ENCODE peak calls at places on chromosomes 3 and 15, in five cellular contexts. One of them, this sample, is unnamed.

GRCh38 chr3:5348229-5348628 is 160.7 kb downstream of the EDEM1 start:
- DNase-seq in stimulated activated CD8-positive, alpha-beta memory T cell treated with anti-CD3 and anti-CD28 coated beads, Interleukin-15, amount 100 ng/mL, for 24 hours: no peak
- DNase-seq in neural crest cell: no peak
- DNase-seq in hypothalamus: no peak
- DNase-seq in NCI-H2171 treated with DMSO at 0.1 percent for 48 hours: no peak
- DNase-seq in this sample: no peak

GRCh38 chr3:76661527-76662250 is 378.2 kb upstream of the ROBO2 start:
- DNase-seq in stimulated activated CD8-positive, alpha-beta memory T cell treated with anti-CD3 and anti-CD28 coated beads, Interleukin-15, amount 100 ng/mL, for 24 hours: no peak
- DNase-seq in neural crest cell: no peak
- DNase-seq in hypothalamus: no peak
- DNase-seq in NCI-H2171 treated with DMSO at 0.1 percent for 48 hours: no peak
- DNase-seq in this sample: no peak

GRCh38 chr3:67109651-67110204 is 111.6 kb downstream of the KBTBD8 start:
- DNase-seq in stimulated activated CD8-positive, alpha-beta memory T cell treated with anti-CD3 and anti-CD28 coated beads, Interleukin-15, amount 100 ng/mL, for 24 hours: no peak
- DNase-seq in neural crest cell: no peak
- DNase-seq in hypothalamus: no peak
- DNase-seq in NCI-H2171 treated with DMSO at 0.1 percent for 48 hours: peak; percentile 18
- DNase-seq in this sample: no peak

GRCh38 chr3:69739204-69740102 is at the start of gene MITF:
- DNase-seq in stimulated activated CD8-positive, alpha-beta memory T cell treated with anti-CD3 and anti-CD28 coated beads, Interleukin-15, amount 100 ng/mL, for 24 hours: no peak
- DNase-seq in neural crest cell: peak; percentile 81
- DNase-seq in hypothalamus: peak; percentile 89
- DNase-seq in NCI-H2171 treated with DMSO at 0.1 percent for 48 hours: peak; percentile 78
- DNase-seq in this sample: peak; percentile 89

GRCh38 chr3:196499061-196499460 is 4.5 kb downstream of the RNF168 start:
- DNase-seq in stimulated activated CD8-positive, alpha-beta memory T cell treated with anti-CD3 and anti-CD28 coated beads, Interleukin-15, amount 100 ng/mL, for 24 hours: no peak
- DNase-seq in neural crest cell: no peak
- DNase-seq in hypothalamus: no peak
- DNase-seq in NCI-H2171 treated with DMSO at 0.1 percent for 48 hours: no peak
- DNase-seq in this sample: no peak

GRCh38 chr15:51369451-51369761 is 28.0 kb downstream of the GLDN start:
- DNase-seq in stimulated activated CD8-positive, alpha-beta memory T cell treated with anti-CD3 and anti-CD28 coated beads, Interleukin-15, amount 100 ng/mL, for 24 hours: no peak
- DNase-seq in neural crest cell: no peak
- DNase-seq in hypothalamus: no peak
- DNase-seq in NCI-H2171 treated with DMSO at 0.1 percent for 48 hours: no peak
- DNase-seq in this sample: no peak

GRCh38 chr15:63668601-63669000 is 71.4 kb downstream of the FBXL22 start:
- DNase-seq in stimulated activated CD8-positive, alpha-beta memory T cell treated with anti-CD3 and anti-CD28 coated beads, Interleukin-15, amount 100 ng/mL, for 24 hours: no peak
- DNase-seq in neural crest cell: no peak
- DNase-seq in hypothalamus: no peak
- DNase-seq in NCI-H2171 treated with DMSO at 0.1 percent for 48 hours: no peak
- DNase-seq in this sample: no peak

GRCh38 chr3:77038928-77039605 is 832 bp upstream of the ROBO2 start:
- DNase-seq in stimulated activated CD8-positive, alpha-beta memory T cell treated with anti-CD3 and anti-CD28 coated beads, Interleukin-15, amount 100 ng/mL, for 24 hours: no peak
- DNase-seq in neural crest cell: no peak
- DNase-seq in hypothalamus: peak; percentile 31
- DNase-seq in NCI-H2171 treated with DMSO at 0.1 percent for 48 hours: peak; percentile 82
- DNase-seq in this sample: no peak

GRCh38 chr3:167728176-167728575 is 6.5 kb downstream of the PDCD10 start:
- DNase-seq in stimulated activated CD8-positive, alpha-beta memory T cell treated with anti-CD3 and anti-CD28 coated beads, Interleukin-15, amount 100 ng/mL, for 24 hours: no peak
- DNase-seq in neural crest cell: no peak
- DNase-seq in hypothalamus: no peak
- DNase-seq in NCI-H2171 treated with DMSO at 0.1 percent for 48 hours: no peak
- DNase-seq in this sample: no peak

GRCh38 chr15:51830279-51830806 is 890 bp downstream of the TMOD3 start:
- DNase-seq in stimulated activated CD8-positive, alpha-beta memory T cell treated with anti-CD3 and anti-CD28 coated beads, Interleukin-15, amount 100 ng/mL, for 24 hours: no peak
- DNase-seq in neural crest cell: no peak
- DNase-seq in hypothalamus: no peak
- DNase-seq in NCI-H2171 treated with DMSO at 0.1 percent for 48 hours: no peak
- DNase-seq in this sample: no peak

GRCh38 chr15:48437178-48437577 is 105.9 kb downstream of the DUT start:
- DNase-seq in stimulated activated CD8-positive, alpha-beta memory T cell treated with anti-CD3 and anti-CD28 coated beads, Interleukin-15, amount 100 ng/mL, for 24 hours: no peak
- DNase-seq in neural crest cell: no peak
- DNase-seq in hypothalamus: no peak
- DNase-seq in NCI-H2171 treated with DMSO at 0.1 percent for 48 hours: no peak
- DNase-seq in this sample: no peak

GRCh38 chr3:11367116-11367781 is 95.1 kb downstream of the ATG7 start:
- DNase-seq in stimulated activated CD8-positive, alpha-beta memory T cell treated with anti-CD3 and anti-CD28 coated beads, Interleukin-15, amount 100 ng/mL, for 24 hours: no peak
- DNase-seq in neural crest cell: peak; percentile 16
- DNase-seq in hypothalamus: no peak
- DNase-seq in NCI-H2171 treated with DMSO at 0.1 percent for 48 hours: no peak
- DNase-seq in this sample: no peak

GRCh38 chr3:138464490-138464860 is 30.1 kb downstream of the ESYT3 start:
- DNase-seq in stimulated activated CD8-positive, alpha-beta memory T cell treated with anti-CD3 and anti-CD28 coated beads, Interleukin-15, amount 100 ng/mL, for 24 hours: no peak
- DNase-seq in neural crest cell: no peak
- DNase-seq in hypothalamus: no peak
- DNase-seq in NCI-H2171 treated with DMSO at 0.1 percent for 48 hours: no peak
- DNase-seq in this sample: no peak

GRCh38 chr3:57654214-57654613 is 38.7 kb downstream of the DENND6A start:
- DNase-seq in stimulated activated CD8-positive, alpha-beta memory T cell treated with anti-CD3 and anti-CD28 coated beads, Interleukin-15, amount 100 ng/mL, for 24 hours: no peak
- DNase-seq in neural crest cell: no peak
- DNase-seq in hypothalamus: no peak
- DNase-seq in NCI-H2171 treated with DMSO at 0.1 percent for 48 hours: no peak
- DNase-seq in this sample: no peak

GRCh38 chr3:62295571-62295970 is 77.8 kb downstream of the FEZF2 start:
- DNase-seq in stimulated activated CD8-positive, alpha-beta memory T cell treated with anti-CD3 and anti-CD28 coated beads, Interleukin-15, amount 100 ng/mL, for 24 hours: no peak
- DNase-seq in neural crest cell: no peak
- DNase-seq in hypothalamus: no peak
- DNase-seq in NCI-H2171 treated with DMSO at 0.1 percent for 48 hours: no peak
- DNase-seq in this sample: no peak

GRCh38 chr3:117409701-117410459 is 700.3 kb downstream of the TUSC7 start:
- DNase-seq in stimulated activated CD8-positive, alpha-beta memory T cell treated with anti-CD3 and anti-CD28 coated beads, Interleukin-15, amount 100 ng/mL, for 24 hours: no peak
- DNase-seq in neural crest cell: no peak
- DNase-seq in hypothalamus: no peak
- DNase-seq in NCI-H2171 treated with DMSO at 0.1 percent for 48 hours: no peak
- DNase-seq in this sample: no peak

GRCh38 chr15:78317145-78317836 is 17.9 kb upstream of the SKIC8 start:
- DNase-seq in stimulated activated CD8-positive, alpha-beta memory T cell treated with anti-CD3 and anti-CD28 coated beads, Interleukin-15, amount 100 ng/mL, for 24 hours: no peak
- DNase-seq in neural crest cell: no peak
- DNase-seq in hypothalamus: no peak
- DNase-seq in NCI-H2171 treated with DMSO at 0.1 percent for 48 hours: no peak
- DNase-seq in this sample: no peak

GRCh38 chr3:71305246-71306206 is 278.0 kb downstream of the FOXP1 start:
- DNase-seq in stimulated activated CD8-positive, alpha-beta memory T cell treated with anti-CD3 and anti-CD28 coated beads, Interleukin-15, amount 100 ng/mL, for 24 hours: no peak
- DNase-seq in neural crest cell: peak; percentile 16
- DNase-seq in hypothalamus: peak; percentile 44
- DNase-seq in NCI-H2171 treated with DMSO at 0.1 percent for 48 hours: peak; percentile 47
- DNase-seq in this sample: peak; percentile 30

GRCh38 chr3:132974086-132974485 is 64.1 kb upstream of the TMEM108 start:
- DNase-seq in stimulated activated CD8-positive, alpha-beta memory T cell treated with anti-CD3 and anti-CD28 coated beads, Interleukin-15, amount 100 ng/mL, for 24 hours: no peak
- DNase-seq in neural crest cell: no peak
- DNase-seq in hypothalamus: no peak
- DNase-seq in NCI-H2171 treated with DMSO at 0.1 percent for 48 hours: no peak
- DNase-seq in this sample: no peak

GRCh38 chr15:101185336-101185735 is 66.5 kb downstream of the CHSY1 start:
- DNase-seq in stimulated activated CD8-positive, alpha-beta memory T cell treated with anti-CD3 and anti-CD28 coated beads, Interleukin-15, amount 100 ng/mL, for 24 hours: no peak
- DNase-seq in neural crest cell: no peak
- DNase-seq in hypothalamus: no peak
- DNase-seq in NCI-H2171 treated with DMSO at 0.1 percent for 48 hours: no peak
- DNase-seq in this sample: no peak

GRCh38 chr3:36701249-36701572 is 63.1 kb downstream of the DCLK3 start:
- DNase-seq in stimulated activated CD8-positive, alpha-beta memory T cell treated with anti-CD3 and anti-CD28 coated beads, Interleukin-15, amount 100 ng/mL, for 24 hours: no peak
- DNase-seq in neural crest cell: no peak
- DNase-seq in hypothalamus: no peak
- DNase-seq in NCI-H2171 treated with DMSO at 0.1 percent for 48 hours: no peak
- DNase-seq in this sample: no peak

GRCh38 chr3:148500791-148501360 is 196.8 kb upstream of the AGTR1 start:
- DNase-seq in stimulated activated CD8-positive, alpha-beta memory T cell treated with anti-CD3 and anti-CD28 coated beads, Interleukin-15, amount 100 ng/mL, for 24 hours: no peak
- DNase-seq in neural crest cell: no peak
- DNase-seq in hypothalamus: no peak
- DNase-seq in NCI-H2171 treated with DMSO at 0.1 percent for 48 hours: no peak
- DNase-seq in this sample: no peak

GRCh38 chr3:71217640-71218222 is 365.8 kb downstream of the FOXP1 start:
- DNase-seq in stimulated activated CD8-positive, alpha-beta memory T cell treated with anti-CD3 and anti-CD28 coated beads, Interleukin-15, amount 100 ng/mL, for 24 hours: no peak
- DNase-seq in neural crest cell: no peak
- DNase-seq in hypothalamus: no peak
- DNase-seq in NCI-H2171 treated with DMSO at 0.1 percent for 48 hours: peak; percentile 47
- DNase-seq in this sample: no peak

GRCh38 chr3:173659972-173660371 is 262.4 kb downstream of the NLGN1 start:
- DNase-seq in stimulated activated CD8-positive, alpha-beta memory T cell treated with anti-CD3 and anti-CD28 coated beads, Interleukin-15, amount 100 ng/mL, for 24 hours: no peak
- DNase-seq in neural crest cell: no peak
- DNase-seq in hypothalamus: no peak
- DNase-seq in NCI-H2171 treated with DMSO at 0.1 percent for 48 hours: no peak
- DNase-seq in this sample: no peak

GRCh38 chr3:4474683-4475490 is 7.8 kb upstream of the SUMF1 start:
- DNase-seq in stimulated activated CD8-positive, alpha-beta memory T cell treated with anti-CD3 and anti-CD28 coated beads, Interleukin-15, amount 100 ng/mL, for 24 hours: no peak
- DNase-seq in neural crest cell: no peak
- DNase-seq in hypothalamus: no peak
- DNase-seq in NCI-H2171 treated with DMSO at 0.1 percent for 48 hours: no peak
- DNase-seq in this sample: peak; percentile 31